ENCODE peak calls at places on chromosomes 3 and 15, in nine cellular contexts. S is lower leg skin; Z is mucosa of descending colon; R is AG09309; H is activated CD8-positive, alpha-beta T cell treated with anti-CD3 and anti-CD28 coated beads for 36 hours; O is B cell; P is endothelial cell; Q is type B pancreatic cell; E is fibroblast of pulmonary artery. D is an unnamed sample.

GRCh38 chr3:125076464-125076863 is 20.7 kb upstream of the HEG1 start:
- DNase-seq in S (no peak), Z (no peak), R (no peak), H (no peak), O (no peak), P (no peak), Q (no peak), E (no peak), D (no peak)

GRCh38 chr3:127776347-127776746 is 46.0 kb downstream of the MGLL start:
- DNase-seq in S (no peak), Z (no peak), R (no peak), H (no peak), O (no peak), P (no peak), Q (no peak), E (no peak), D (no peak)

GRCh38 chr3:108564564-108564963 is 24.7 kb downstream of the CIP2A start:
- DNase-seq in S (no peak), Z (no peak), R (no peak), H (no peak), O (no peak), P (no peak), Q (no peak), E (no peak), D (no peak)

GRCh38 chr3:38843898-38844297 is 27.9 kb upstream of the SCN10A start:
- DNase-seq in S (no peak), Z (no peak), R (peak; percentile 38), H (peak; percentile 26), O (no peak), P (peak; percentile 23), Q (no peak), E (peak; percentile 86), D (no peak)

GRCh38 chr3:43959498-43960447 is 269.0 kb downstream of the ABHD5 start:
- DNase-seq in S (no peak), Z (no peak), R (no peak), H (no peak), O (no peak), P (no peak), Q (no peak), E (no peak), D (no peak)

GRCh38 chr3:175743733-175744400 is 884.7 kb downstream of the NAALADL2 start:
- DNase-seq in S (no peak), Z (no peak), R (no peak), H (no peak), O (no peak), P (no peak), Q (no peak), E (peak; percentile 47), D (no peak)

GRCh38 chr3:45994661-45995369 is 809 bp downstream of the FYCO1 start:
- DNase-seq in S (no peak), Z (peak; percentile 47), R (no peak), H (peak; percentile 87), O (no peak), P (no peak), Q (no peak), E (no peak), D (peak; percentile 68)

GRCh38 chr3:159917141-159917540 is 71.5 kb upstream of the IL12A start:
- DNase-seq in S (no peak), Z (no peak), R (no peak), H (no peak), O (no peak), P (no peak), Q (no peak), E (no peak), D (no peak)

GRCh38 chr15:84982301-84982920 is 755 bp downstream of the PDE8A start:
- DNase-seq in S (peak; percentile 18), Z (peak; percentile 67), R (no peak), H (peak; percentile 80), O (no peak), P (peak; percentile 41), Q (peak; percentile 69), E (peak; percentile 36), D (no peak)

GRCh38 chr15:71443538-71443937 is 328.3 kb downstream of the THSD4 start:
- DNase-seq in S (no peak), Z (peak; percentile 77), R (no peak), H (peak; percentile 58), O (no peak), P (peak; percentile 61), Q (no peak), E (peak; percentile 66), D (peak; percentile 26)

GRCh38 chr15:96112018-96112417 is 218.5 kb upstream of the NR2F2 start:
- DNase-seq in S (no peak), Z (no peak), R (no peak), H (no peak), O (no peak), P (no peak), Q (no peak), E (no peak), D (no peak)

GRCh38 chr3:63395960-63396359 is 117.9 kb downstream of the SYNPR start:
- DNase-seq in S (no peak), Z (no peak), R (no peak), H (no peak), O (no peak), P (no peak), Q (no peak), E (no peak), D (no peak)

GRCh38 chr3:113685956-113686721 is 10.3 kb downstream of the USF3 start:
- DNase-seq in S (no peak), Z (no peak), R (peak; percentile 45), H (no peak), O (no peak), P (no peak), Q (no peak), E (peak; percentile 75), D (no peak)

GRCh38 chr15:89335289-89336041 is 841 bp upstream of the POLG start:
- DNase-seq in S (no peak), Z (peak; percentile 53), R (no peak), H (peak; percentile 69), O (peak; percentile 55), P (peak; percentile 51), Q (no peak), E (no peak), D (no peak)

GRCh38 chr15:72306211-72306785 is 13.7 kb downstream of the CELF6 start:
- DNase-seq in S (no peak), Z (no peak), R (no peak), H (peak; percentile 65), O (no peak), P (peak; percentile 58), Q (no peak), E (peak; percentile 77), D (no peak)

GRCh38 chr3:2802429-2802828 is 307.7 kb downstream of the IL5RA start:
- DNase-seq in S (no peak), Z (no peak), R (no peak), H (no peak), O (no peak), P (no peak), Q (no peak), E (no peak), D (no peak)

GRCh38 chr3:2810723-2811122 is 299.5 kb downstream of the IL5RA start:
- DNase-seq in S (no peak), Z (no peak), R (no peak), H (no peak), O (no peak), P (no peak), Q (no peak), E (no peak), D (no peak)

DNA sequence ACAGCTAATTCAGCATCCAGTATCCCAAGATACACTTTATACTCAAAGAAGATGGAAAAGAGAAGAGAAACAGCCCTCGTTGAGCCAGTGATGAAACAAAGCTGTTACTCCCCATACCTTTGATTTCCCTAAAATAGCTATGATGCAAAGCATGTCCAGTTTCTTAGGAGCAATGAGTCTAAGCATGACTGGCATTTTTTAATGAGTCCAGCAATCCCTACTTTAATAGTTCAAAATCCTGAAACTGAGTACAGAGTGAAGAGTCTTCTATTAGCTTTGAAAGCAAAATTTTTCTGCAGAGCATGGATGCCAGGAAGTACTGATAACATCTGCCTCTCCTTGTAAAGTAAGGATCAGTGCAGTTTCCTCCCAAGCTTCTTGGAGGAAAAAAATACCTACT is 302.7 kb downstream of the IL5RA start:
- DNase-seq in S (no peak), Z (no peak), R (no peak), H (no peak), O (no peak), P (no peak), Q (no peak), E (no peak), D (no peak)
- TF ChIP-seq CTCF in S (no peak), Z (no peak), R (no peak), H (no peak), O (no peak), P (no peak), Q (no peak), E (no peak), D (no peak)

GRCh38 chr3:75906555-75907112 is 121.3 kb upstream of the ZNF717 start:
- DNase-seq in S (no peak), Z (no peak), R (peak; percentile 39), H (no peak), O (no peak), P (peak; percentile 67), Q (peak; percentile 73), E (peak; percentile 3), D (no peak)
- TF ChIP-seq CTCF in S (no peak), Z (no peak), R (peak; percentile 65), H (no peak), O (no peak), P (no peak), Q (peak; percentile 61), E (no peak), D (no peak)

GRCh38 chr15:41968738-41969137 is 3.6 kb downstream of the EHD4 start:
- DNase-seq in S (no peak), Z (no peak), R (no peak), H (no peak), O (no peak), P (no peak), Q (no peak), E (no peak), D (no peak)

GRCh38 chr15:41966414-41966812 is 5.9 kb downstream of the EHD4 start:
- DNase-seq in S (no peak), Z (no peak), R (no peak), H (no peak), O (no peak), P (no peak), Q (peak; percentile 32), E (no peak), D (no peak)

GRCh38 chr15:41965441-41966413 is 6.6 kb downstream of the EHD4 start:
- DNase-seq in S (no peak), Z (no peak), R (no peak), H (peak; percentile 18), O (no peak), P (no peak), Q (peak; percentile 42), E (no peak), D (no peak)

GRCh38 chr15:41966920-41967465 is 5.4 kb downstream of the EHD4 start:
- DNase-seq in S (no peak), Z (no peak), R (no peak), H (no peak), O (no peak), P (no peak), Q (peak; percentile 54), E (no peak), D (no peak)

GRCh38 chr15:41967506-41968206 is 4.7 kb downstream of the EHD4 start:
- DNase-seq in S (peak; percentile 60), Z (peak; percentile 39), R (no peak), H (no peak), O (peak; percentile 70), P (no peak), Q (peak; percentile 25), E (peak; percentile 73), D (peak; percentile 57)
- TF ChIP-seq CTCF in S (no peak), Z (no peak), R (no peak), H (no peak), O (no peak), P (no peak), Q (no peak), E (no peak), D (no peak)

GRCh38 chr3:158540066-158540465 is 30.9 kb upstream of the MLF1 start:
- DNase-seq in S (no peak), Z (no peak), R (no peak), H (no peak), O (no peak), P (no peak), Q (no peak), E (no peak), D (no peak)

GRCh38 chr3:158539414-158540014 is 31.5 kb upstream of the MLF1 start:
- DNase-seq in S (no peak), Z (peak; percentile 83), R (no peak), H (peak; percentile 68), O (peak; percentile 40), P (peak; percentile 47), Q (no peak), E (peak; percentile 75), D (no peak)
- TF ChIP-seq CTCF in S (no peak), Z (no peak), R (peak; percentile 56), H (peak; percentile 72), O (peak; percentile 66), P (peak; percentile 76), Q (peak; percentile 77), E (peak; percentile 53), D (peak; percentile 30)

D was measured in GM10248.